ENCODE peak calls at places on chromosomes 11 and 22, in four cellular contexts. One of them, this sample, is unnamed.

GRCh38 chr22:35808377-35808776 is 90.7 kb downstream of the APOL5 start:
- DNase-seq in AG04450: no peak
- DNase-seq in stimulated activated CD4-positive, alpha-beta T cell treated with anti-CD3 and anti-CD28 coated beads, Interleukin-1b, Interleukin-23, amount 100 ng/mL, for 48 hours: no peak
- DNase-seq in stimulated activated CD8-positive, alpha-beta memory T cell treated with anti-CD3 and anti-CD28 coated beads, Interleukin-15, amount 100 ng/mL, for 1 hour: no peak
- DNase-seq in this sample: no peak

GRCh38 chr11:32092581-32093170 is 1.8 kb downstream of the RCN1 start:
- DNase-seq in stimulated activated CD8-positive, alpha-beta memory T cell treated with anti-CD3 and anti-CD28 coated beads, Interleukin-15, amount 100 ng/mL, for 1 hour: no peak
- DNase-seq in stimulated activated CD4-positive, alpha-beta T cell treated with anti-CD3 and anti-CD28 coated beads, Interleukin-1b, Interleukin-23, amount 100 ng/mL, for 48 hours: no peak
- DNase-seq in AG04450: no peak
- DNase-seq in this sample: no peak

GRCh38 chr11:17734418-17734911 is at the start of gene KCNC1:
- DNase-seq in stimulated activated CD8-positive, alpha-beta memory T cell treated with anti-CD3 and anti-CD28 coated beads, Interleukin-15, amount 100 ng/mL, for 1 hour: no peak
- DNase-seq in AG04450: no peak
- DNase-seq in stimulated activated CD4-positive, alpha-beta T cell treated with anti-CD3 and anti-CD28 coated beads, Interleukin-1b, Interleukin-23, amount 100 ng/mL, for 48 hours: no peak
- DNase-seq in this sample: no peak

GRCh38 chr22:37486224-37486845 is at the start of gene MFNG:
- DNase-seq in stimulated activated CD4-positive, alpha-beta T cell treated with anti-CD3 and anti-CD28 coated beads, Interleukin-1b, Interleukin-23, amount 100 ng/mL, for 48 hours: peak; percentile 80
- DNase-seq in AG04450: no peak
- DNase-seq in stimulated activated CD8-positive, alpha-beta memory T cell treated with anti-CD3 and anti-CD28 coated beads, Interleukin-15, amount 100 ng/mL, for 1 hour: peak; percentile 46
- DNase-seq in this sample: peak; percentile 26

GRCh38 chr11:132142102-132142501 is 771.7 kb downstream of the NTM start:
- DNase-seq in stimulated activated CD8-positive, alpha-beta memory T cell treated with anti-CD3 and anti-CD28 coated beads, Interleukin-15, amount 100 ng/mL, for 1 hour: no peak
- DNase-seq in stimulated activated CD4-positive, alpha-beta T cell treated with anti-CD3 and anti-CD28 coated beads, Interleukin-1b, Interleukin-23, amount 100 ng/mL, for 48 hours: no peak
- DNase-seq in AG04450: no peak
- DNase-seq in this sample: no peak

GRCh38 chr11:73313652-73314051 is 5.6 kb downstream of the ARHGEF17 start:
- DNase-seq in AG04450: no peak
- DNase-seq in stimulated activated CD4-positive, alpha-beta T cell treated with anti-CD3 and anti-CD28 coated beads, Interleukin-1b, Interleukin-23, amount 100 ng/mL, for 48 hours: no peak
- DNase-seq in stimulated activated CD8-positive, alpha-beta memory T cell treated with anti-CD3 and anti-CD28 coated beads, Interleukin-15, amount 100 ng/mL, for 1 hour: no peak
- DNase-seq in this sample: no peak

GRCh38 chr22:39422101-39422500 is 22.5 kb downstream of the TAB1 start:
- DNase-seq in AG04450: no peak
- DNase-seq in stimulated activated CD8-positive, alpha-beta memory T cell treated with anti-CD3 and anti-CD28 coated beads, Interleukin-15, amount 100 ng/mL, for 1 hour: no peak
- DNase-seq in stimulated activated CD4-positive, alpha-beta T cell treated with anti-CD3 and anti-CD28 coated beads, Interleukin-1b, Interleukin-23, amount 100 ng/mL, for 48 hours: no peak
- DNase-seq in this sample: no peak

GRCh38 chr11:88701816-88702215 is 364.0 kb downstream of the GRM5 start:
- DNase-seq in stimulated activated CD8-positive, alpha-beta memory T cell treated with anti-CD3 and anti-CD28 coated beads, Interleukin-15, amount 100 ng/mL, for 1 hour: no peak
- DNase-seq in AG04450: no peak
- DNase-seq in stimulated activated CD4-positive, alpha-beta T cell treated with anti-CD3 and anti-CD28 coated beads, Interleukin-1b, Interleukin-23, amount 100 ng/mL, for 48 hours: no peak
- DNase-seq in this sample: no peak

GRCh38 chr11:6576471-6577373 is 26.7 kb downstream of the RRP8 start:
- DNase-seq in stimulated activated CD8-positive, alpha-beta memory T cell treated with anti-CD3 and anti-CD28 coated beads, Interleukin-15, amount 100 ng/mL, for 1 hour: no peak
- DNase-seq in stimulated activated CD4-positive, alpha-beta T cell treated with anti-CD3 and anti-CD28 coated beads, Interleukin-1b, Interleukin-23, amount 100 ng/mL, for 48 hours: no peak
- DNase-seq in AG04450: no peak
- DNase-seq in this sample: no peak

GRCh38 chr11:9533736-9534473 is 39.6 kb upstream of the WEE1 start:
- DNase-seq in stimulated activated CD8-positive, alpha-beta memory T cell treated with anti-CD3 and anti-CD28 coated beads, Interleukin-15, amount 100 ng/mL, for 1 hour: no peak
- DNase-seq in AG04450: no peak
- DNase-seq in stimulated activated CD4-positive, alpha-beta T cell treated with anti-CD3 and anti-CD28 coated beads, Interleukin-1b, Interleukin-23, amount 100 ng/mL, for 48 hours: no peak
- DNase-seq in this sample: no peak

GRCh38 chr11:4180441-4181183 is 86.0 kb downstream of the RRM1 start:
- DNase-seq in AG04450: no peak
- DNase-seq in stimulated activated CD4-positive, alpha-beta T cell treated with anti-CD3 and anti-CD28 coated beads, Interleukin-1b, Interleukin-23, amount 100 ng/mL, for 48 hours: no peak
- DNase-seq in stimulated activated CD8-positive, alpha-beta memory T cell treated with anti-CD3 and anti-CD28 coated beads, Interleukin-15, amount 100 ng/mL, for 1 hour: no peak
- DNase-seq in this sample: no peak

GRCh38 chr11:32602657-32603410 is 19.2 kb downstream of the EIF3M start:
- DNase-seq in stimulated activated CD4-positive, alpha-beta T cell treated with anti-CD3 and anti-CD28 coated beads, Interleukin-1b, Interleukin-23, amount 100 ng/mL, for 48 hours: no peak
- DNase-seq in stimulated activated CD8-positive, alpha-beta memory T cell treated with anti-CD3 and anti-CD28 coated beads, Interleukin-15, amount 100 ng/mL, for 1 hour: no peak
- DNase-seq in AG04450: no peak
- DNase-seq in this sample: no peak

GRCh38 chr11:17563248-17563647 is 16.2 kb downstream of the OTOG start:
- DNase-seq in AG04450: no peak
- DNase-seq in stimulated activated CD8-positive, alpha-beta memory T cell treated with anti-CD3 and anti-CD28 coated beads, Interleukin-15, amount 100 ng/mL, for 1 hour: no peak
- DNase-seq in stimulated activated CD4-positive, alpha-beta T cell treated with anti-CD3 and anti-CD28 coated beads, Interleukin-1b, Interleukin-23, amount 100 ng/mL, for 48 hours: no peak
- DNase-seq in this sample: no peak

GRCh38 chr11:43789700-43790443 is 90.8 kb upstream of the ALKBH3 start:
- DNase-seq in stimulated activated CD4-positive, alpha-beta T cell treated with anti-CD3 and anti-CD28 coated beads, Interleukin-1b, Interleukin-23, amount 100 ng/mL, for 48 hours: no peak
- DNase-seq in AG04450: no peak
- DNase-seq in stimulated activated CD8-positive, alpha-beta memory T cell treated with anti-CD3 and anti-CD28 coated beads, Interleukin-15, amount 100 ng/mL, for 1 hour: no peak
- DNase-seq in this sample: no peak

GRCh38 chr11:94826415-94826814 is 58.3 kb downstream of the AMOTL1 start:
- DNase-seq in AG04450: no peak
- DNase-seq in stimulated activated CD8-positive, alpha-beta memory T cell treated with anti-CD3 and anti-CD28 coated beads, Interleukin-15, amount 100 ng/mL, for 1 hour: no peak
- DNase-seq in stimulated activated CD4-positive, alpha-beta T cell treated with anti-CD3 and anti-CD28 coated beads, Interleukin-1b, Interleukin-23, amount 100 ng/mL, for 48 hours: no peak
- DNase-seq in this sample: no peak

GRCh38 chr22:25754527-25755202 is 12.7 kb downstream of the MYO18B start:
- DNase-seq in stimulated activated CD4-positive, alpha-beta T cell treated with anti-CD3 and anti-CD28 coated beads, Interleukin-1b, Interleukin-23, amount 100 ng/mL, for 48 hours: no peak
- DNase-seq in stimulated activated CD8-positive, alpha-beta memory T cell treated with anti-CD3 and anti-CD28 coated beads, Interleukin-15, amount 100 ng/mL, for 1 hour: no peak
- DNase-seq in AG04450: peak; percentile 33
- DNase-seq in this sample: no peak

GRCh38 chr11:126124284-126124683 is 61.6 kb upstream of the CDON start:
- DNase-seq in stimulated activated CD8-positive, alpha-beta memory T cell treated with anti-CD3 and anti-CD28 coated beads, Interleukin-15, amount 100 ng/mL, for 1 hour: no peak
- DNase-seq in AG04450: no peak
- DNase-seq in stimulated activated CD4-positive, alpha-beta T cell treated with anti-CD3 and anti-CD28 coated beads, Interleukin-1b, Interleukin-23, amount 100 ng/mL, for 48 hours: no peak
- DNase-seq in this sample: no peak

GRCh38 chr22:38257170-38257569 is 15.6 kb downstream of the TMEM184B start:
- DNase-seq in stimulated activated CD8-positive, alpha-beta memory T cell treated with anti-CD3 and anti-CD28 coated beads, Interleukin-15, amount 100 ng/mL, for 1 hour: no peak
- DNase-seq in stimulated activated CD4-positive, alpha-beta T cell treated with anti-CD3 and anti-CD28 coated beads, Interleukin-1b, Interleukin-23, amount 100 ng/mL, for 48 hours: no peak
- DNase-seq in AG04450: peak; percentile 46
- DNase-seq in this sample: no peak

GRCh38 chr22:33597274-33597985 is 322.8 kb downstream of the LARGE1 start:
- DNase-seq in AG04450: no peak
- DNase-seq in stimulated activated CD4-positive, alpha-beta T cell treated with anti-CD3 and anti-CD28 coated beads, Interleukin-1b, Interleukin-23, amount 100 ng/mL, for 48 hours: no peak
- DNase-seq in stimulated activated CD8-positive, alpha-beta memory T cell treated with anti-CD3 and anti-CD28 coated beads, Interleukin-15, amount 100 ng/mL, for 1 hour: no peak
- DNase-seq in this sample: no peak